ENCODE peak calls at places on chromosomes 16 and 17, in seven cellular contexts. H is GM23338; V is heart left ventricle; S is kidney; M is colonic mucosa; T is body of pancreas; A is CD4-positive, alpha-beta memory T cell. P is an unnamed sample.

GRCh38 chr16:12661656-12662172 is 142.0 kb downstream of the CPPED1 start:
- DNase-seq in H (peak; percentile 90), A (no peak), V (peak; percentile 27), M (peak; percentile 22), S (no peak), T (no peak), P (no peak)

GRCh38 chr16:68384293-68385255 is 63.7 kb downstream of the SMPD3 start:
- DNase-seq in M (no peak), V (no peak), T (no peak), S (no peak), H (peak; percentile 48), A (no peak), P (no peak)

GRCh38 chr17:8412089-8412488 is 14.5 kb upstream of the RNF222 start:
- DNase-seq in M (no peak), A (no peak), V (no peak), T (no peak), S (no peak), H (no peak), P (no peak)

GRCh38 chr17:32498362-32498761 is 11.6 kb downstream of the CDK5R1 start:
- DNase-seq in V (no peak), T (no peak), A (peak; percentile 33), M (no peak), S (no peak), H (peak; percentile 71), P (no peak)

GRCh38 chr16:53775821-53776431 is 72.0 kb downstream of the FTO start:
- DNase-seq in T (peak; percentile 67), S (no peak), H (peak; percentile 47), M (peak; percentile 62), V (peak; percentile 32), A (no peak), P (no peak)

GRCh38 chr16:4067262-4068001 is 48.8 kb downstream of the ADCY9 start:
- DNase-seq in T (no peak), A (no peak), M (no peak), V (no peak), S (no peak), H (no peak), P (peak; percentile 13)

GRCh38 chr17:75412455-75413317 is 7.2 kb upstream of the GRB2 start:
- DNase-seq in A (peak; percentile 73), S (no peak), T (peak; percentile 72), M (peak; percentile 72), H (peak; percentile 93), V (peak; percentile 46), P (no peak)

GRCh38 chr17:30905742-30906100 is 317 bp downstream of the TEFM start:
- DNase-seq in V (no peak), S (no peak), M (no peak), T (no peak), H (peak; percentile 39), A (no peak), P (no peak)

GRCh38 chr17:74777884-74778490 is 1.8 kb upstream of the NAT9 start:
- DNase-seq in H (no peak), M (no peak), T (no peak), S (no peak), A (no peak), V (no peak), P (no peak)

GRCh38 chr17:40121191-40121885 is 433 bp upstream of the MSL1 start:
- DNase-seq in M (peak; percentile 60), H (peak; percentile 56), A (no peak), S (no peak), V (peak; percentile 54), T (peak; percentile 37), P (no peak)

GRCh38 chr16:71287903-71288302 is 1.3 kb downstream of the CMTR2 start:
- DNase-seq in H (no peak), A (no peak), V (no peak), T (no peak), S (no peak), M (no peak), P (no peak)

GRCh38 chr16:4511441-4512082 is 27.0 kb downstream of the CDIP1 start:
- DNase-seq in A (no peak), V (peak; percentile 73), H (peak; percentile 89), S (no peak), M (peak; percentile 55), T (peak; percentile 81), P (no peak)

GRCh38 chr16:4496305-4496704 is 20.1 kb downstream of the HMOX2 start:
- DNase-seq in T (no peak), V (no peak), H (no peak), M (no peak), S (no peak), A (no peak), P (no peak)

GRCh38 chr17:42002792-42003301 is 14.4 kb downstream of the DNAJC7 start:
- DNase-seq in S (no peak), H (no peak), T (no peak), M (no peak), V (no peak), A (no peak), P (no peak)

DNA sequence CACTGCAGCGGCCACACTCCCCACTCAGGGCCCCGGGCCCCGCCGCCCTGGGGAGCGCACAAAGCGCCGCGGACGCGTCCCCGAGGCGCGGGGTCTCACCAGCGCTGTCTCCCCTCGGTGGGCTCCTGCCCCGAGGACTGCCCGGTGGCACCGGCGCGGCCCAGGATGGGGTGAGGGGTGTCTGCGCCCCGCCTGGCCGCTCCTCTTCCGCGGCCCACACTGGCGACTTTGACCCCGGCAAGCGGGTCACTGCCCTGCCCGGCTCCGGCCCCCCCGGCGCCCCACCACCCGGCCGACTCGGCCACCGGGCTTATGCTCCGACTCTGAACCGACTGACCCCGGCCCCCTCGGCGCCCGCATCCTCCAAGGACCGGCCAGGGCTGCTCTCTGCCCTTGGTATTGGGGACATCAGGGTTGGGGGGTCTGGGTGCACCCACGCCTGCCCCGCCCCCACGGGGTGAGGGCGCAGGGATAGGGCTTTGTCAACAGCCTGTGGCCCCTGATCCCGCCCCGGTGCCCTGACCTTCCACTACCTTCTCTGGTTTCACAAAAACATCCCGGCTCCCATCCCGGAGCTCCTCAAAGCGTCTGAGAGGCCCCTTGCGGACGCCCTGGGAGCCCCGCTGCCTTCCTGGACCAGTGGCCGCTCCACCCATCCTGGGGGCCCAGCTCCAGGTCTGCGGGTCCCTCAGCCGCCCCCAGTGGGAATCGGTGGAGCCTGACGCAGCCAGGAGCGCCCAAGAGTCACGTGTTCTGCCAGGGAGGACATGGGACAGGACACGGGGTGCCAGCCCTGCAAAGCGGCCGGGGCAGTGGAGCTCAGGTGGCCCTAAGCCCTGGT is 829 bp downstream of the GCGR start:
- DNase-seq in H (peak; percentile 61), M (no peak), A (no peak), V (no peak), T (no peak), S (peak; percentile 80), P (peak; percentile 70)
- H3K4me3 ChIP-seq in H (peak overlapping the region; percentile 60), M (no peak overlapping the region), A (no peak overlapping the region), V (no peak overlapping the region), T (no peak overlapping the region), S (no peak overlapping the region), P (no peak overlapping the region)

GRCh38 chr17:70114405-70114804 is 39.4 kb downstream of the KCNJ16 start:
- DNase-seq in V (no peak), T (no peak), M (no peak), H (no peak), S (no peak), A (no peak), P (no peak)

GRCh38 chr17:70108166-70108565 is 33.1 kb downstream of the KCNJ16 start:
- DNase-seq in A (no peak), T (no peak), M (no peak), H (no peak), V (no peak), S (no peak), P (no peak)

GRCh38 chr17:70110443-70110880 is 35.4 kb downstream of the KCNJ16 start:
- DNase-seq in A (no peak), H (no peak), S (no peak), M (no peak), T (no peak), V (no peak), P (no peak)

GRCh38 chr17:70109497-70109896 is 34.5 kb downstream of the KCNJ16 start:
- DNase-seq in V (no peak), S (no peak), T (no peak), A (no peak), M (no peak), H (no peak), P (no peak)

DNA sequence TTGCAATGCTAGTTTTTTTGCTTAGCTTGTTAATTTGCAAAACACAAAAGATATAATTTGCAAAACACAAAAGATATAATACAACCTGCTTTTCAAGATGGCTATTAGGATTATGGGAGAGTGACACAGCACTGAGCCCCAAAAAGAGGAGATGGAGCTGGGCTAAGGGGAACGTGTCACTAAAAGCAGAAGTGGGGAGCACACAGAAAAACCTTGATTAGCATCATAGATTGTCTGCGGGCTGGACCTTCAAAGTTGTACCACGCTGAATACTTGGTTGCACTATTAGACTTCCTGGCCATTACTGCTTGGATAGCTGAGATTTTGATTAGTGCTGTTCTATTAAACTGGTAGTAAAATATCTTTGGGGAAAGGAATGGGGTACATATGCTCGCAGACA is 36.2 kb downstream of the KCNJ16 start:
- DNase-seq in H (no peak), S (no peak), T (no peak), A (no peak), M (no peak), V (no peak), P (no peak)
- H3K27ac ChIP-seq in H (no peak overlapping the region), S (no peak overlapping the region), T (no peak overlapping the region), A (no peak overlapping the region), M (no peak overlapping the region), V (no peak overlapping the region), P (no peak overlapping the region)

DNA sequence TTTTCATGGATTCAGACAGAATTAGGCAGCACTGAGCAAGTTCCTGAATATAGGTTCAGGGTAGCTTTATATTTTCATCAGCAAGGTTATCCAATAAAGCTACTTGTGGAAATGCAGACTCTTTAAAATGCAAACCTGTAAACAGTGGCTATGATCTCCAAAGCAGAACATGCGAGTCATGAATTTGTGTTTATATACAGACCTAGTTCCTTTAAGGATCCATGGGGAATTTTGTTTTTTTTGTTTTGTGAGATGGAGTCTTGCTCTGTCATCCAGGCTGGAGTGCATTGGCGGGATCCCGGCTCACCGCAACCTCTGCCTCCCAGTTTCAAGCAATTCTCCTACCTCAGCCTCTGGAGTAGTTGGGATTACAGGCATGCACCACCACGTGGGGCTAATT is 14.8 kb downstream of the CLEC16A start:
- DNase-seq in T (no peak), A (no peak), M (no peak), H (no peak), S (no peak), V (no peak), P (no peak)
- H3K4me1 ChIP-seq in T (peaks cover 1% of the 10 kb centered on the region), A (peaks cover 22% of the 10 kb centered on the region), M (no peaks in the 10 kb centered on the region), H (no peaks in the 10 kb centered on the region), S (peaks cover 6% of the 10 kb centered on the region), V (peaks cover 23% of the 10 kb centered on the region), P (peaks cover 21% of the 10 kb centered on the region)

DNA sequence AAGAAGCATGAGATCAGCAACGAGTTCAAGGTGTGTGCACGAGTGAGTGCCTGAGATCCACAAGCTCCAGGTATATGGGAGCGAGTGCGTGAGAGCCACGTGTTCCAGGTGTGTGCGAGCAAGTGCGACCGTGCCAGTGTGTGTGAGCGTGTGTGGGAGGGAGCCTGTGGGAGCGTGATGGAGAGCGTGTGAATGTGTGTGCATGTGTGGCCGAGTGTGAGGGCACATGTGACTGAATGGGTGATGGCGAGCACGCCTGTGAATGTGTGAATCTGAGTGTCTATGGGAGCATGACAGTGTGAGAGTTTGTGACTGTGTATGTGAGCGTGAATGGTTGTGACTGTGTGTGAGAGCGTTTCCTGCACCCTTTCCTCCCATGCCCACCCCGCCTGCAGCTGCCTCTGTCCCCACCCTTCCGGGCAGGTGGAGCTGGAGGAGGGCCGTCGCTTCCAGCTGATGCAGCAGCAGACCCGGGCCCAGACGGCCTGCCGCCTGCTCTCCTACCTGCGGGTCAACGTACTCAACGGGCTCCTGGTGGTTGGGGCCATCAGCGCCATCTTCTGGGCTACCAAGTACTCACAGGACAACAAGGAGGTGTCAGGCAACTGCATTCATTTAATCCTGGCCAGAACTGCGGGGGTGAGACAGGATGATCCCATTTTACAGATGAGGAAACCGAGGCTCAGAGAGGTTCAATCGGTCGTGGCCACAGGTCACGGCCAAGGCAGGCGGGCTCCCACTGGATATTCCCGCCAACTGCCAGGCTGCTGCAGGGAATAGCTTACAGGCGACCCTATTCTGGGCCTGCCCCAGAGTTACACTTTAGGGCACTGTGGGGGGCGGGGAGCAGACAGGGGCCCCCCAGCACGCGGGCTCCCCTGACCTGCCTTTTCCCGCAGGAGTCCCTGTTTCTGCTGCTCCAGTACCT is 3.7 kb downstream of the TMC8 start:
- DNase-seq in T (peak; percentile 74), A (peak; percentile 90), M (peak; percentile 79), S (peak; percentile 89), V (no peak), H (peak; percentile 93), P (peak; percentile 68)
- H3K4me3 ChIP-seq in T (no peak overlapping the region), A (peak overlapping the region; percentile 97), M (no peak overlapping the region), S (no peak overlapping the region), V (no peak overlapping the region), H (no peak overlapping the region), P (no peak overlapping the region)